ENCODE peak calls at places on chromosome 4, in seven cellular contexts. J, I, O, M, S, C and Y are unnamed samples.

GRCh38 chr4:68717999-68718398 is 47.5 kb upstream of the UGT2B15 start:
- DNase-seq in J (no peak), I (no peak), O (no peak), M (no peak), S (no peak), C (no peak), Y (no peak)

GRCh38 chr4:40335508-40335860 is 351 bp downstream of the CHRNA9 start:
- DNase-seq in J (no peak), I (no peak), O (peak; percentile 74), M (no peak), S (no peak), C (no peak), Y (peak; percentile 57)

GRCh38 chr4:113945906-113946305 is 33.5 kb downstream of the ARSJ start:
- DNase-seq in J (no peak), I (no peak), O (peak; percentile 65), M (no peak), S (no peak), C (no peak), Y (no peak)

GRCh38 chr4:140903522-140903928 is 147.3 kb upstream of the TBC1D9 start:
- DNase-seq in J (no peak), I (no peak), O (no peak), M (peak; percentile 52), S (no peak), C (no peak), Y (no peak)

GRCh38 chr4:176791591-176792347 is 953 bp downstream of the VEGFC start:
- DNase-seq in J (peak; percentile 9), I (no peak), O (no peak), M (no peak), S (peak; percentile 45), C (peak; percentile 15), Y (peak; percentile 28)

GRCh38 chr4:83170952-83171399 is 56.4 kb upstream of the PLAC8 start:
- DNase-seq in J (no peak), I (no peak), O (no peak), M (no peak), S (no peak), C (no peak), Y (no peak)

GRCh38 chr4:8228319-8229250 is 29.5 kb downstream of the SH3TC1 start:
- DNase-seq in J (peak; percentile 84), I (peak; percentile 46), O (peak; percentile 76), M (peak; percentile 92), S (peak; percentile 78), C (peak; percentile 61), Y (peak; percentile 39)

GRCh38 chr4:122150896-122151295 is 1.2 kb upstream of the BLTP1 start:
- DNase-seq in J (no peak), I (no peak), O (no peak), M (no peak), S (no peak), C (no peak), Y (no peak)

GRCh38 chr4:110518889-110519490 is 43.0 kb downstream of the ENPEP start:
- DNase-seq in J (peak; percentile 14), I (no peak), O (peak; percentile 24), M (peak; percentile 23), S (no peak), C (no peak), Y (peak; percentile 42)

GRCh38 chr4:173514641-173515217 is 15.3 kb downstream of the HAND2 start:
- DNase-seq in J (no peak), I (no peak), O (no peak), M (no peak), S (no peak), C (no peak), Y (no peak)

GRCh38 chr4:74283614-74284013 is 24.7 kb upstream of the EPGN start:
- DNase-seq in J (no peak), I (no peak), O (peak; percentile 24), M (peak; percentile 19), S (no peak), C (no peak), Y (no peak)

GRCh38 chr4:3213101-3213416 is 35.9 kb upstream of the MSANTD1 start:
- DNase-seq in J (no peak), I (no peak), O (no peak), M (no peak), S (no peak), C (no peak), Y (no peak)

GRCh38 chr4:146435962-146436361 is 85.8 kb downstream of the SLC10A7 start:
- DNase-seq in J (no peak), I (no peak), O (no peak), M (no peak), S (no peak), C (no peak), Y (no peak)

GRCh38 chr4:16289872-16290554 is 63.7 kb upstream of the TAPT1 start:
- DNase-seq in J (no peak), I (no peak), O (peak; percentile 61), M (no peak), S (no peak), C (no peak), Y (peak; percentile 37)

GRCh38 chr4:56197387-56197786 is 189.9 kb downstream of the AASDH start:
- DNase-seq in J (peak; percentile 21), I (no peak), O (no peak), M (no peak), S (no peak), C (no peak), Y (no peak)

GRCh38 chr4:152255437-152255836 is 280.5 kb downstream of the FBXW7 start:
- DNase-seq in J (no peak), I (peak; percentile 5), O (peak; percentile 31), M (no peak), S (no peak), C (no peak), Y (peak; percentile 33)

GRCh38 chr4:89298160-89298559 is 9.4 kb downstream of the GPRIN3 start:
- DNase-seq in J (peak; percentile 66), I (no peak), O (no peak), M (no peak), S (no peak), C (no peak), Y (no peak)

GRCh38 chr4:128385683-128386304 is 98.2 kb upstream of the PGRMC2 start:
- DNase-seq in J (no peak), I (no peak), O (peak; percentile 25), M (no peak), S (no peak), C (no peak), Y (peak; percentile 87)